ENCODE peak calls at places on chromosomes 4 and X, in eight cellular contexts. T is hepatocyte, Y is PC-9, G is HCT116, J is PC-3, Z is SK-N-SH, N is MM.1S, B is GM23338. P is an unnamed sample.
A peak's percentile ranks its signal among the peaks of the same experiment; 100 is the strongest.

GRCh38 chr4:24730256-24731001 is 64.9 kb upstream of the SOD3 start:
- DNase-seq in T (no peak), Y (no peak), G (no peak), J (no peak), Z (no peak), N (no peak), B (no peak), P (peak; percentile 93)

GRCh38 chrX:14729058-14729457 is 143.8 kb downstream of the FANCB start:
- DNase-seq in T (no peak), Y (no peak), G (no peak), J (no peak), Z (no peak), N (no peak), B (no peak), P (peak; percentile 20)

GRCh38 chrX:153723351-153724251 is 586 bp downstream of the BCAP31 start:
- DNase-seq in T (peak; percentile 57), Y (peak; percentile 48), G (no peak), J (peak; percentile 37), Z (peak; percentile 68), N (peak; percentile 54), B (peak; percentile 56), P (peak; percentile 66)

GRCh38 chr4:84401669-84402068 is 97.4 kb downstream of the NKX6-1 start:
- DNase-seq in T (peak; percentile 20), Y (no peak), G (peak; percentile 8), J (peak; percentile 48), Z (no peak), N (no peak), B (peak; percentile 23), P (no peak)

GRCh38 chr4:2765832-2766526 is 9.8 kb upstream of the TNIP2 start:
- DNase-seq in T (no peak), Y (no peak), G (no peak), J (no peak), Z (peak; percentile 7), N (no peak), B (no peak), P (no peak)

GRCh38 chrX:51026862-51027261 is 116.3 kb downstream of the BMP15 start:
- DNase-seq in T (no peak), Y (no peak), G (no peak), J (no peak), Z (no peak), N (no peak), B (no peak), P (no peak)

GRCh38 chrX:1425381-1425780 is 27.3 kb downstream of the ASMTL start:
- DNase-seq in T (no peak), Y (no peak), G (no peak), J (no peak), Z (no peak), N (no peak), B (no peak), P (no peak)

GRCh38 chr4:32569844-32570243 is 1849.7 kb downstream of the PCDH7 start:
- DNase-seq in T (no peak), Y (no peak), G (no peak), J (no peak), Z (no peak), N (peak; percentile 86), B (no peak), P (no peak)

GRCh38 chr4:1621526-1621925 is 62.6 kb downstream of the FAM53A start:
- DNase-seq in T (no peak), Y (no peak), G (no peak), J (no peak), Z (no peak), N (no peak), B (no peak), P (no peak)

GRCh38 chr4:20603671-20604313 is 96.5 kb upstream of the PACRGL start:
- DNase-seq in T (no peak), Y (no peak), G (no peak), J (peak; percentile 80), Z (peak; percentile 10), N (no peak), B (no peak), P (peak; percentile 73)

GRCh38 chr4:102826105-102826889 is 1.1 kb downstream of the UBE2D3 start:
- DNase-seq in T (no peak), Y (no peak), G (no peak), J (no peak), Z (no peak), N (no peak), B (no peak), P (no peak)

GRCh38 chr4:102825261-102826071 is 1.9 kb downstream of the UBE2D3 start:
- DNase-seq in T (peak; percentile 51), Y (no peak), G (peak; percentile 53), J (peak; percentile 65), Z (peak; percentile 23), N (peak; percentile 42), B (peak; percentile 69), P (peak; percentile 83)

GRCh38 chr4:102824398-102824797 is 3.0 kb downstream of the UBE2D3 start:
- DNase-seq in T (no peak), Y (no peak), G (no peak), J (no peak), Z (no peak), N (no peak), B (no peak), P (peak; percentile 36)

GRCh38 chr4:102823897-102824296 is 3.5 kb downstream of the UBE2D3 start:
- DNase-seq in T (no peak), Y (no peak), G (no peak), J (no peak), Z (no peak), N (no peak), B (no peak), P (peak; percentile 45)

DNA sequence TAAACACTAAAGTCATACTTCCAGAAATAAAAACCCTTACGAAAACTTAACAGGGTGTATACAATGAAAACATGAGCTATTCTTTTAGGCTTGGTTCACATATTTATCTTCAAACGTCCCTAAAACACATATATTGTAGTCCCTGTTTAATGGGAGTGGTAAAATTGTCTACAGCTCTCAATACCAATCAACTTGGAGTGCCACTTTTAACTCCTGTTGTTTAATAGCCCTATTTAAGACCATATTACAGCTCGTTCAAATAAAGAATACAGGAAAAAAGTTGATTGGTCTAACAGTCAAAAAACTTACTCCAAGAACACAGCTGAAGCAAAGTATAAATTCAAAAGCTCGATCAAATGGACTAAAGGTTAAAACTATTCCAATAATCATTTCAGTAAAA is 3.9 kb downstream of the UBE2D3 start:
- DNase-seq in T (no peak), Y (no peak), G (no peak), J (no peak), Z (no peak), N (no peak), B (no peak), P (no peak)
- H3K4me1 ChIP-seq in T (peaks cover 33% of the 10 kb centered on the region), Y (peaks cover 23% of the 10 kb centered on the region), G (peaks cover 36% of the 10 kb centered on the region), J (peaks cover 24% of the 10 kb centered on the region), Z (peaks cover 44% of the 10 kb centered on the region), N (peaks cover 33% of the 10 kb centered on the region), B (peaks cover 57% of the 10 kb centered on the region), P (peaks cover 51% of the 10 kb centered on the region)

DNA sequence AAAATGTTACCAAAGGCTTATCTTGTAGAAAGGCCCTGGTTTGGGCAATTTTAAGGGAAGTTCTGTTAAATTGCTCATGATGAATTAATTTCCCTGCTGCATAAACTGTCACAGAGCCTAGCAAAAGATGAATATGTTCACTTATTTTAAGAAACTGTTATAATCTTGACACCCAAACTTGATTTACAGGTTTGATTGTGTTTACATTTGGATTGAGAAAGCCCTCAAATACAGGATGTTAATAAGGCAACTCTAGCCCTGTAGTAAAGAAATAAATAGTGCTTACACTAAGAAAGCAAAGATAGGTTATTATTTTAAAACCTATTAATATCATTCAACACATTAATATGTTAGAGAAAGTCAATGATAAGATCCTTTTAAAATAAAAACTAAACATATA is 18.3 kb downstream of the GYG2 start:
- DNase-seq in T (no peak), Y (peak; percentile 74), G (no peak), J (peak; percentile 21), Z (no peak), N (no peak), B (no peak), P (no peak)
- H3K9me2 ChIP-seq in T (no peaks in the 10 kb centered on the region), Y (no peaks in the 10 kb centered on the region), G (no peaks in the 10 kb centered on the region), J (no peaks in the 10 kb centered on the region), Z (no peaks in the 10 kb centered on the region), N (no peaks in the 10 kb centered on the region), B (no peaks in the 10 kb centered on the region), P (no peaks in the 10 kb centered on the region)

GRCh38 chr4:153160856-153161598 is 43.2 kb upstream of the TRIM2 start:
- DNase-seq in T (no peak), Y (no peak), G (no peak), J (no peak), Z (no peak), N (no peak), B (no peak), P (no peak)

GRCh38 chr4:153156263-153156662 is 48.0 kb upstream of the TRIM2 start:
- DNase-seq in T (no peak), Y (no peak), G (no peak), J (no peak), Z (no peak), N (no peak), B (peak; percentile 71), P (peak; percentile 10)

GRCh38 chr4:153161599-153161971 is 42.7 kb upstream of the TRIM2 start:
- DNase-seq in T (no peak), Y (no peak), G (no peak), J (no peak), Z (no peak), N (no peak), B (no peak), P (peak; percentile 41)

GRCh38 chr4:153159016-153159415 is 45.2 kb upstream of the TRIM2 start:
- DNase-seq in T (no peak), Y (no peak), G (no peak), J (no peak), Z (no peak), N (no peak), B (no peak), P (peak; percentile 17)

GRCh38 chr4:153159728-153160221 is 44.5 kb upstream of the TRIM2 start:
- DNase-seq in T (no peak), Y (no peak), G (no peak), J (peak; percentile 72), Z (no peak), N (no peak), B (no peak), P (peak; percentile 85)
- H3K4me1 ChIP-seq in T (no peaks in the 10 kb centered on the region), Y (peaks cover 8% of the 10 kb centered on the region), G (peaks cover 22% of the 10 kb centered on the region), J (peaks cover 19% of the 10 kb centered on the region), Z (peaks cover 20% of the 10 kb centered on the region), N (no peaks in the 10 kb centered on the region), B (peaks cover 17% of the 10 kb centered on the region), P (peaks cover 12% of the 10 kb centered on the region)

GRCh38 chr4:86686741-86687140 is 92.6 kb downstream of the PTPN13 start:
- DNase-seq in T (no peak), Y (no peak), G (no peak), J (no peak), Z (no peak), N (no peak), B (no peak), P (no peak)

GRCh38 chr4:86685401-86685800 is 91.3 kb downstream of the PTPN13 start:
- DNase-seq in T (peak; percentile 14), Y (no peak), G (no peak), J (peak; percentile 44), Z (peak; percentile 5), N (no peak), B (no peak), P (peak; percentile 41)

GRCh38 chr4:86688026-86688425 is 93.9 kb downstream of the PTPN13 start:
- DNase-seq in T (no peak), Y (no peak), G (no peak), J (peak; percentile 65), Z (no peak), N (no peak), B (no peak), P (no peak)

GRCh38 chr4:86679441-86679840 is 85.3 kb downstream of the PTPN13 start:
- DNase-seq in T (no peak), Y (no peak), G (no peak), J (no peak), Z (no peak), N (no peak), B (no peak), P (no peak)

GRCh38 chr4:86683983-86684382 is 89.9 kb downstream of the PTPN13 start:
- DNase-seq in T (no peak), Y (no peak), G (no peak), J (no peak), Z (no peak), N (no peak), B (no peak), P (no peak)
- H3K9me2 ChIP-seq in T (no peaks in the 10 kb centered on the region), Y (no peaks in the 10 kb centered on the region), G (no peaks in the 10 kb centered on the region), J (no peaks in the 10 kb centered on the region), Z (no peaks in the 10 kb centered on the region), N (no peaks in the 10 kb centered on the region), B (no peaks in the 10 kb centered on the region), P (no peaks in the 10 kb centered on the region)

P was measured in GM23248.